ENCODE peak calls at places on chromosomes 1 and 21, in six cellular contexts. E is heart left ventricle, P is IMR-90, Y is spleen, K is A549, Z is uterus. G is an unnamed sample.
A peak's percentile ranks its signal among the peaks of the same experiment; 100 is the strongest.

GRCh38 chr1:114025609-114026401 is 46.5 kb downstream of the OLFML3 start:
- DNase-seq in E (no peak), P (peak; percentile 51), Y (no peak), K (no peak), Z (no peak), G (no peak)

GRCh38 chr1:248316796-248317195 is 7.6 kb downstream of the OR2M7 start:
- DNase-seq in E (no peak), P (no peak), Y (no peak), K (no peak), Z (no peak), G (no peak)

GRCh38 chr1:113453771-113454083 is 63.4 kb downstream of the MAGI3 start:
- DNase-seq in E (no peak), P (peak; percentile 15), Y (no peak), K (no peak), Z (no peak), G (no peak)

GRCh38 chr1:46646331-46646730 is 21.8 kb downstream of the ATPAF1 start:
- DNase-seq in E (no peak), P (no peak), Y (no peak), K (no peak), Z (no peak), G (no peak)

GRCh38 chr21:45405819-45406762 is 1.1 kb downstream of the COL18A1 start:
- DNase-seq in E (no peak), P (peak; percentile 44), Y (peak; percentile 69), K (no peak), Z (no peak), G (peak; percentile 60)

GRCh38 chr1:186059311-186059710 is 315.7 kb downstream of the TPR start:
- DNase-seq in E (no peak), P (peak; percentile 28), Y (no peak), K (no peak), Z (no peak), G (no peak)

GRCh38 chr21:43361493-43362296 is 65.2 kb downstream of the SIK1 start:
- DNase-seq in E (peak; percentile 81), P (peak; percentile 79), Y (peak; percentile 87), K (no peak), Z (no peak), G (no peak)

GRCh38 chr1:24003331-24003972 is 23.3 kb upstream of the SRSF10 start:
- DNase-seq in E (no peak), P (peak; percentile 84), Y (no peak), K (no peak), Z (no peak), G (no peak)

GRCh38 chr1:32709075-32709474 is 6.5 kb upstream of the SYNC start:
- DNase-seq in E (no peak), P (no peak), Y (no peak), K (no peak), Z (no peak), G (no peak)

GRCh38 chr1:234955107-234955731 is 173.4 kb downstream of the TOMM20 start:
- DNase-seq in E (peak; percentile 85), P (peak; percentile 59), Y (peak; percentile 87), K (no peak), Z (peak; percentile 63), G (peak; percentile 65)

GRCh38 chr1:171279678-171280077 is 31.4 kb downstream of the FMO1 start:
- DNase-seq in E (no peak), P (no peak), Y (no peak), K (no peak), Z (no peak), G (no peak)

GRCh38 chr1:34342334-34342733 is 165.6 kb downstream of the C1orf94 start:
- DNase-seq in E (no peak), P (no peak), Y (no peak), K (no peak), Z (no peak), G (no peak)

GRCh38 chr21:17051054-17051453 is 461.8 kb upstream of the CXADR start:
- DNase-seq in E (no peak), P (no peak), Y (no peak), K (no peak), Z (no peak), G (no peak)

GRCh38 chr1:105137543-105138444 is 1388.1 kb downstream of the AMY1C start:
- DNase-seq in E (no peak), P (no peak), Y (peak; percentile 69), K (no peak), Z (no peak), G (peak; percentile 18)
- TF ChIP-seq CTCF in E (peak; percentile 15), P (no peak), Y (no peak), K (no peak), Z (no peak), G (no peak)

GRCh38 chr1:108559215-108560142 is at the start of gene EEIG2:
- DNase-seq in E (peak; percentile 86), P (peak; percentile 82), Y (peak; percentile 98), K (peak; percentile 51), Z (peak; percentile 78), G (peak; percentile 84)
- TF ChIP-seq POLR2A in E (no peak), P (no peak), Y (no peak), K (no peak), Z (no peak), G (no peak)

DNA sequence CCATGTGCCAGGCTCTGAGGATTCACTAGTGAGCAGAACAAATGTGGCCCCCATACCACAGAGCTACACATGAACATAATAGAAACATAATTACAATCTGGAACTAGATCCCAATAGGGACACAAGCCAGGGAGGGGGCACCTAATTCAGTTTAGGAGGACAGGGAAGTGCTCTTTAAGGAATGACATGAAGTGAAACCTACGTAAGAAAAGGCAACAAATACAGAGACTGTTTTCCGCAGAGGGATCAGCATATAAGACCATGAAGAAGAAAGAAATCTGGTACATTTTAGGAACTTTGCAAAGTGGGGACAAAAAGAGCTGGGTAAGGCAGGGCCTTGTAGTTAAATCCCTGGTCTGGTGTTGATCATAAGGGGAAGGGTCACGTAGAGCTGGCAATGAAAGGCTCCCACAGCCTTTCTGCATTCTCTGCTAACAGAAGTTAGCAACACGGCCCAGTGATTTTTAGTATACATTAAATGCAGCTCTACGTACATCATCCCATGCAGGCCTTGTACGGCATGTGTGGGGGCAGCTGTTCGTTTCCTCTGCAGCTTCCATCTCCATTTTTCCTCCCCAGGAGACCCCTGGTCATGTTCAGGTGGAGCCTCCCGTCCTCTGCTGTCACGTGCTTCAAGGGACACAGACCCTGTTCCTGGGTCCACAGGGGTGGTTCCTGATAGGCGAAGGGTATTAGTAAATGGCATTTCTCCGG is 26.8 kb upstream of the SLC30A1 start:
- DNase-seq in E (no peak), P (no peak), Y (no peak), K (no peak), Z (no peak), G (no peak)
- H3K4me3 ChIP-seq in E (no peak overlapping the region), P (no peak overlapping the region), Y (no peak overlapping the region), K (no peak overlapping the region), Z (no peak overlapping the region), G (no peak overlapping the region)

GRCh38 chr21:33588485-33589335 is at the start of gene DONSON:
- DNase-seq in E (peak; percentile 90), P (peak; percentile 73), Y (peak; percentile 98), K (peak; percentile 74), Z (peak; percentile 71), G (peak; percentile 91)
- TF ChIP-seq CTCF in E (no peak), P (no peak), Y (peak; percentile 39), K (no peak), Z (peak; percentile 26), G (no peak)

DNA sequence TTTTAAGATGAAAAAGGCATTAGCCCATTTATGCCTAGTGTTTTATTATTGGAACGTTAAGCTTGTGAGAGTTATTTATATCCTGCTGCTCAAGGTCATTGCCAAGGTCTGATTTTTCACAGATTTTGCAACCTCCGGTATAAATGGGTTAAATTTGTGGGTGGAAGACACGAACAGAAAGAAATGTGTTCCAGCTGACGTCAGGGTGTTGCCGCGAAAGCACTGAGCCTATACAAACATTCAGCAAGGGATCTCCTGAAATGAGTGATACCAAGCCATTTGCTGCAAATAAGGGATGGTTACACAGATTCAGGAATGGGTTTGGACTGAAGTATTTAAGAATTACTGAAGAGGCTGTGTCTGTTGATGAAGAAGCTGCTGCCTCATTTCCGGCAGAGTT is 32.2 kb downstream of the TMED5 start:
- DNase-seq in E (no peak), P (peak; percentile 46), Y (no peak), K (no peak), Z (no peak), G (no peak)
- TF ChIP-seq POLR2A in E (no peak), P (no peak), Y (no peak), K (no peak), Z (no peak), G (no peak)

GRCh38 chr1:66197785-66198184 is 336.2 kb upstream of the SGIP1 start:
- DNase-seq in E (no peak), P (no peak), Y (no peak), K (no peak), Z (no peak), G (no peak)

DNA sequence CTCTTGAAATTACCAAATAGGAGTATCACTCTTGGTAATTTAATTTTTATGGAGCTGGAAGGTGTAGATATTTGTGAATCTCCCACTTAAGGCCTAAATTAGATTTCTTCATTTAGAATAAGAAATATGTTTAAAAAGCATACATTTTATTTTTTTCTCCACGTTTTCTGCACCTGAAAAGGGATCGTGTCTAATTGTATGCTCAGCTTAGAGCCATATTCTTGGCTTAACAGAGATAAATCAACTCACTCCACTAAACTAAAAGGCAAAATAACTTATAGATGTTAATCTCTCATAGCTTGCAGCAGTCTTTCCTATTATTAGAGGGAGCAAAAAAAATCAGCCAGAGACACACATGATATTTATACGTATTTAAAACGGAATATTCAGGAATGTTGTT is 336.8 kb upstream of the SGIP1 start:
- DNase-seq in E (no peak), P (no peak), Y (no peak), K (no peak), Z (no peak), G (no peak)
- H3K4me3 ChIP-seq in E (no peak overlapping the region), P (no peak overlapping the region), Y (no peak overlapping the region), K (no peak overlapping the region), Z (no peak overlapping the region), G (no peak overlapping the region)

GRCh38 chr1:25724201-25724600 is 75.8 kb upstream of the SELENON start:
- DNase-seq in E (no peak), P (no peak), Y (no peak), K (no peak), Z (no peak), G (no peak)

GRCh38 chr1:25723250-25723880 is 76.6 kb upstream of the SELENON start:
- DNase-seq in E (no peak), P (no peak), Y (no peak), K (no peak), Z (no peak), G (no peak)

GRCh38 chr1:25724986-25725385 is 75.0 kb upstream of the SELENON start:
- DNase-seq in E (no peak), P (no peak), Y (no peak), K (no peak), Z (no peak), G (no peak)

GRCh38 chr1:25727026-25727818 is 72.8 kb upstream of the SELENON start:
- DNase-seq in E (no peak), P (peak; percentile 49), Y (peak; percentile 49), K (no peak), Z (no peak), G (no peak)

DNA sequence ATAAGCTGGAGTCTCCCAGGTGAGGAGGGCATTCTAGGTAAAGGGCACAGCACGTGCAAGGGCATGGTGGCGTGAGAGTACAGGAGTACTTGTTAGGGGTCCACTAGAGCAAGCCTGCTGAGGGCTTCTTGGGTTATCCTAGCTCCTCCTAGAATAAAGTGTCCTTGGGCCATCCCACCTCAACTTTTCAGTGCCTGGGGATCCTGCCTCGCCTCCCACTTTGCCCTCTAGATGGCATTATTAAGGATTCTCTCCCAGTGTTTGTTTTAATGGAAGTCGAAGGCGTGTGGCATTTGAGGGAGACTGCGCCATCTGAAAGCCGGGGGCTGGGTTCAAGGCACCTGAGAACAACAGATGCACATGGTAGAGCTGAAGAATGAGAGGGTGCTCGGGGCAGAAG is 74.5 kb upstream of the SELENON start:
- DNase-seq in E (no peak), P (no peak), Y (no peak), K (no peak), Z (no peak), G (no peak)
- TF ChIP-seq CTCF in E (peak; percentile 3), P (no peak), Y (no peak), K (peak; percentile 8), Z (no peak), G (no peak)